ENCODE peak calls at places on chromosome 12, in eight cellular contexts. N, S, C, O, R, L, U and W are unnamed samples.

GRCh38 chr12:29208060-29208459 is 59.0 kb downstream of the FAR2 start:
- DNase-seq in C (no peak), R (no peak), S (no peak), O (no peak), N (no peak), L (no peak), U (peak; percentile 28), W (no peak)

GRCh38 chr12:124385219-124385969 is 90.5 kb downstream of the RFLNA start:
- DNase-seq in S (no peak), C (peak; percentile 91), O (peak; percentile 75), U (no peak), R (no peak), L (no peak), N (peak; percentile 83), W (no peak)

GRCh38 chr12:121992059-121992879 is 29.4 kb upstream of the BCL7A start:
- DNase-seq in C (peak; percentile 99), R (no peak), O (peak; percentile 97), N (peak; percentile 93), L (peak; percentile 94), U (no peak), S (no peak), W (no peak)

GRCh38 chr12:110270125-110270962 is 10.7 kb upstream of the ATP2A2 start:
- DNase-seq in R (no peak), O (no peak), N (peak; percentile 35), L (no peak), U (no peak), C (peak; percentile 59), S (no peak), W (peak; percentile 38)

GRCh38 chr12:76460807-76461206 is 98.8 kb downstream of the OSBPL8 start:
- DNase-seq in C (no peak), L (no peak), O (no peak), N (no peak), U (no peak), S (no peak), R (no peak), W (no peak)

GRCh38 chr12:76275511-76276093 is 72.6 kb downstream of the BBS10 start:
- DNase-seq in R (no peak), S (no peak), N (no peak), U (no peak), C (no peak), O (no peak), L (no peak), W (no peak)

GRCh38 chr12:94941440-94941862 is 62.0 kb downstream of the NDUFA12 start:
- DNase-seq in R (peak; percentile 18), N (peak; percentile 65), U (no peak), C (peak; percentile 97), L (peak; percentile 39), O (peak; percentile 31), S (no peak), W (peak; percentile 18)

GRCh38 chr12:88579572-88579940 is 715 bp downstream of the KITLG start:
- DNase-seq in R (no peak), O (peak; percentile 24), L (no peak), U (no peak), N (peak; percentile 57), C (peak; percentile 40), S (no peak), W (peak; percentile 65)

GRCh38 chr12:80064269-80064668 is 35.1 kb upstream of the OTOGL start:
- DNase-seq in R (no peak), S (no peak), N (no peak), C (peak; percentile 90), L (no peak), U (no peak), O (no peak), W (no peak)

GRCh38 chr12:6462234-6462995 is 8.1 kb downstream of the VAMP1 start:
- DNase-seq in L (no peak), O (no peak), R (no peak), C (no peak), N (no peak), S (no peak), U (no peak), W (no peak)

GRCh38 chr12:14618990-14619389 is 51.3 kb upstream of the PLBD1 start:
- DNase-seq in O (no peak), C (peak; percentile 28), L (no peak), U (no peak), S (no peak), N (peak; percentile 15), R (no peak), W (no peak)

GRCh38 chr12:23887055-23887835 is 62.2 kb downstream of the SOX5 start:
- DNase-seq in N (no peak), C (peak; percentile 45), O (no peak), L (no peak), S (no peak), U (no peak), R (no peak), W (no peak)

GRCh38 chr12:16163891-16164290 is 113.6 kb downstream of the SLC15A5 start:
- DNase-seq in S (no peak), C (peak; percentile 11), R (no peak), U (no peak), O (no peak), N (no peak), L (no peak), W (no peak)

GRCh38 chr12:64104376-64104775 is 117.7 kb downstream of the KICS2 start:
- DNase-seq in O (no peak), N (no peak), S (no peak), U (peak; percentile 46), L (no peak), C (peak; percentile 47), R (no peak), W (no peak)

GRCh38 chr12:45227668-45228067 is 11.8 kb downstream of the ANO6 start:
- DNase-seq in R (no peak), O (no peak), U (no peak), N (no peak), C (no peak), L (no peak), S (no peak), W (no peak)

GRCh38 chr12:93767524-93767863 is 90.3 kb downstream of the CRADD start:
- DNase-seq in C (no peak), N (no peak), R (no peak), L (no peak), S (no peak), O (no peak), U (no peak), W (no peak)

GRCh38 chr12:23352670-23353069 is 596.8 kb downstream of the SOX5 start:
- DNase-seq in O (no peak), U (no peak), N (no peak), C (no peak), L (no peak), R (no peak), S (no peak), W (no peak)

GRCh38 chr12:88339966-88340365 is 197.9 kb downstream of the TMTC3 start:
- DNase-seq in O (no peak), N (no peak), U (no peak), L (no peak), R (no peak), S (no peak), C (peak; percentile 67), W (no peak)

GRCh38 chr12:110896559-110896958 is 23.8 kb downstream of the MYL2 start:
- DNase-seq in R (no peak), N (no peak), O (no peak), L (no peak), C (no peak), S (no peak), U (no peak), W (no peak)

GRCh38 chr12:5944053-5944452 is 1.0 kb downstream of the ANO2 start:
- DNase-seq in R (no peak), S (no peak), L (no peak), C (no peak), U (no peak), O (no peak), N (no peak), W (no peak)

GRCh38 chr12:109741970-109742372 is 28.3 kb downstream of the FAM222A start:
- DNase-seq in U (peak; percentile 20), O (no peak), N (no peak), L (no peak), R (no peak), S (no peak), C (no peak), W (peak; percentile 13)

GRCh38 chr12:125533434-125534029 is 468.3 kb downstream of the AACS start:
- DNase-seq in N (no peak), O (peak; percentile 38), L (no peak), R (no peak), C (peak; percentile 6), U (no peak), S (no peak), W (no peak)

GRCh38 chr12:2507811-2508210 is 287.0 kb upstream of the FKBP4 start:
- DNase-seq in S (no peak), U (no peak), O (no peak), L (no peak), N (no peak), R (no peak), C (no peak), W (no peak)

GRCh38 chr12:113467154-113467513 is 4.5 kb downstream of the LHX5 start:
- DNase-seq in C (no peak), L (no peak), S (no peak), O (no peak), N (no peak), R (no peak), U (no peak), W (no peak)

GRCh38 chr12:6996040-6996441 is 22.2 kb downstream of the LPCAT3 start:
- DNase-seq in R (no peak), O (peak; percentile 64), U (no peak), S (no peak), L (peak; percentile 15), N (peak; percentile 48), C (peak; percentile 71), W (no peak)

GRCh38 chr12:92509156-92509758 is 193.5 kb upstream of the PLEKHG7 start:
- DNase-seq in S (no peak), L (no peak), N (no peak), U (no peak), R (no peak), O (no peak), C (no peak), W (no peak)

GRCh38 chr12:100365411-100365810 is 8.5 kb downstream of the SLC17A8 start:
- DNase-seq in L (no peak), S (no peak), C (no peak), N (no peak), U (no peak), R (no peak), O (no peak), W (no peak)

GRCh38 chr12:78118486-78118885 is 287.8 kb downstream of the NAV3 start:
- DNase-seq in R (no peak), N (no peak), U (no peak), S (no peak), L (no peak), C (peak; percentile 60), O (no peak), W (no peak)

GRCh38 chr12:56931474-56931978 is 2.7 kb downstream of the SDR9C7 start:
- DNase-seq in L (no peak), N (no peak), C (peak; percentile 83), U (no peak), S (no peak), R (no peak), O (no peak), W (peak; percentile 38)

GRCh38 chr12:52296572-52297215 is 5.4 kb upstream of the KRT81 start:
- DNase-seq in R (no peak), N (no peak), O (no peak), L (no peak), S (no peak), C (no peak), U (no peak), W (no peak)

GRCh38 chr12:3700861-3701260 is 52.0 kb downstream of the CRACR2A start:
- DNase-seq in U (no peak), L (no peak), O (no peak), N (no peak), S (no peak), C (peak; percentile 82), R (no peak), W (no peak)